ENCODE peak calls at places on chromosomes 2 and 18, in nine cellular contexts. F is omental fat pad, I is right lobe of liver, Q is GM06990, P is testis, G is HCT116, R is glutamatergic neuron, J is dorsolateral prefrontal cortex, N is osteoblast. T is an unnamed sample.

GRCh38 chr2:163462993-163463392 is 272.8 kb downstream of the FIGN start:
- DNase-seq in F (no peak), I (no peak), Q (no peak), P (no peak), G (no peak), R (no peak), J (no peak), N (no peak), T (no peak)

GRCh38 chr18:7173216-7173615 is 55.6 kb upstream of the LAMA1 start:
- DNase-seq in F (no peak), I (no peak), Q (no peak), P (no peak), G (no peak), R (no peak), J (no peak), N (no peak), T (no peak)

GRCh38 chr2:84830095-84830494 is 50.8 kb downstream of the TRABD2A start:
- DNase-seq in F (no peak), I (peak; percentile 70), Q (no peak), P (peak; percentile 81), G (no peak), R (no peak), J (no peak), N (no peak), T (peak; percentile 45)

GRCh38 chr2:28080911-28081310 is 190.4 kb downstream of the BABAM2 start:
- DNase-seq in F (no peak), I (no peak), Q (no peak), P (peak; percentile 16), G (no peak), R (peak; percentile 23), J (peak; percentile 30), N (peak; percentile 31), T (no peak)

GRCh38 chr2:197306691-197307030 is 3.9 kb downstream of the ANKRD44 start:
- DNase-seq in F (no peak), I (peak; percentile 74), Q (no peak), P (no peak), G (no peak), R (no peak), J (peak; percentile 72), N (peak; percentile 79), T (peak; percentile 85)

GRCh38 chr2:33275689-33276444 is 200.6 kb upstream of the RASGRP3 start:
- DNase-seq in F (no peak), I (no peak), Q (no peak), P (no peak), G (peak; percentile 6), R (no peak), J (peak; percentile 54), N (peak; percentile 95), T (peak; percentile 92)

GRCh38 chr2:24824966-24825882 is 32.0 kb downstream of the CENPO start:
- DNase-seq in F (no peak), I (no peak), Q (no peak), P (peak; percentile 21), G (peak; percentile 10), R (no peak), J (no peak), N (peak; percentile 79), T (peak; percentile 32)

GRCh38 chr2:85611217-85611704 is 605 bp downstream of the C2orf68 start:
- DNase-seq in F (no peak), I (no peak), Q (no peak), P (no peak), G (no peak), R (no peak), J (no peak), N (peak; percentile 65), T (no peak)

GRCh38 chr2:76849086-76849485 is 673.1 kb downstream of the LRRTM4 start:
- DNase-seq in F (no peak), I (no peak), Q (no peak), P (no peak), G (no peak), R (no peak), J (no peak), N (no peak), T (no peak)

GRCh38 chr18:23721711-23722479 is 32.6 kb downstream of the LAMA3 start:
- DNase-seq in F (no peak), I (no peak), Q (no peak), P (no peak), G (no peak), R (no peak), J (no peak), N (no peak), T (no peak)

GRCh38 chr2:29296585-29296984 is 181.4 kb downstream of the CLIP4 start:
- DNase-seq in F (no peak), I (no peak), Q (no peak), P (no peak), G (no peak), R (no peak), J (no peak), N (no peak), T (no peak)

GRCh38 chr2:29290293-29291052 is 175.3 kb downstream of the CLIP4 start:
- DNase-seq in F (no peak), I (no peak), Q (no peak), P (no peak), G (no peak), R (no peak), J (no peak), N (no peak), T (no peak)

GRCh38 chr2:29293830-29294438 is 178.7 kb downstream of the CLIP4 start:
- DNase-seq in F (no peak), I (no peak), Q (no peak), P (peak; percentile 58), G (peak; percentile 16), R (no peak), J (no peak), N (no peak), T (no peak)

DNA sequence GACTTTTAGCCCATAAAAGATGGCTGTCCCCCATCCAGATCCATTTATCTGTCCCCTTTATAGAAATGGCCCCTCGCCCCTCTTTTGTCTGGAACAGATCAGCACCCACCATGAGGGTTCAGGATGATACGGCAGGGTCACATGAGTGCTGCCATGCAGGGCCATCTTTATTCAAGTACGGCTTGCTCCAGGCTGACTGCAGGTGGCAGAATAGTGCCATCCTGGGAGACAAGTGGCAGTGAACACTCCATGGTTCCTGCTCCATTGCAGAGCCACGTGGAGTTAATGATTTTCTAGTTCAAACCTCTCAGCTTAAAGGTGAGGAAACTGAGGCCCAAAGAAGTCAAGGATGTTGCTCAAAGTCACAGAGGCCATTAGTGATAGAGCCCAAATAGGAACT is 180.6 kb downstream of the CLIP4 start:
- DNase-seq in F (no peak), I (no peak), Q (no peak), P (peak; percentile 40), G (peak; percentile 18), R (peak; percentile 43), J (peak; percentile 46), N (no peak), T (peak; percentile 6)
- TF ChIP-seq CTCF in F (no peak), I (peak; percentile 40), Q (peak; percentile 52), P (no peak), G (peak; percentile 25), R (no peak), J (peak; percentile 42), N (peak; percentile 41), T (peak; percentile 27)

GRCh38 chr2:10814571-10815331 is 2.2 kb upstream of the PDIA6 start:
- DNase-seq in F (no peak), I (no peak), Q (no peak), P (no peak), G (no peak), R (no peak), J (no peak), N (no peak), T (no peak)

GRCh38 chr2:10818986-10819385 is 6.4 kb upstream of the PDIA6 start:
- DNase-seq in F (no peak), I (no peak), Q (no peak), P (no peak), G (no peak), R (no peak), J (no peak), N (no peak), T (no peak)

GRCh38 chr2:10819714-10820314 is 7.2 kb upstream of the PDIA6 start:
- DNase-seq in F (no peak), I (no peak), Q (no peak), P (no peak), G (no peak), R (no peak), J (no peak), N (no peak), T (no peak)

GRCh38 chr2:10820562-10820961 is 8.0 kb upstream of the PDIA6 start:
- DNase-seq in F (no peak), I (no peak), Q (no peak), P (peak; percentile 56), G (no peak), R (no peak), J (no peak), N (no peak), T (no peak)

GRCh38 chr2:10817413-10817812 is 4.8 kb upstream of the PDIA6 start:
- DNase-seq in F (no peak), I (no peak), Q (no peak), P (no peak), G (peak; percentile 37), R (no peak), J (no peak), N (peak; percentile 68), T (no peak)
- TF ChIP-seq CTCF in F (no peak), I (no peak), Q (no peak), P (no peak), G (no peak), R (no peak), J (no peak), N (peak; percentile 30), T (no peak)

GRCh38 chr2:222673273-222673672 is 1.8 kb downstream of the MOGAT1 start:
- DNase-seq in F (no peak), I (no peak), Q (no peak), P (no peak), G (no peak), R (no peak), J (no peak), N (no peak), T (no peak)

GRCh38 chr2:222672068-222672401 is 577 bp downstream of the MOGAT1 start:
- DNase-seq in F (no peak), I (no peak), Q (no peak), P (no peak), G (no peak), R (no peak), J (no peak), N (no peak), T (no peak)

GRCh38 chr2:222673883-222674282 is 2.4 kb downstream of the MOGAT1 start:
- DNase-seq in F (no peak), I (no peak), Q (no peak), P (no peak), G (no peak), R (no peak), J (no peak), N (no peak), T (no peak)

GRCh38 chr2:222683805-222684204 is 12.3 kb downstream of the MOGAT1 start:
- DNase-seq in F (no peak), I (no peak), Q (no peak), P (no peak), G (no peak), R (no peak), J (no peak), N (no peak), T (no peak)

GRCh38 chr2:222677981-222678380 is 6.5 kb downstream of the MOGAT1 start:
- DNase-seq in F (no peak), I (no peak), Q (no peak), P (no peak), G (no peak), R (no peak), J (no peak), N (no peak), T (no peak)
- TF ChIP-seq CTCF in F (no peak), I (no peak), Q (no peak), P (no peak), G (no peak), R (no peak), J (no peak), N (no peak), T (no peak)

GRCh38 chr2:216696751-216697560 is 1.6 kb upstream of the IGFBP5 start:
- DNase-seq in F (no peak), I (no peak), Q (no peak), P (no peak), G (peak; percentile 48), R (no peak), J (no peak), N (peak; percentile 66), T (no peak)
- TF ChIP-seq CTCF in F (no peak), I (peak; percentile 38), Q (peak; percentile 28), P (peak; percentile 67), G (peak; percentile 69), R (peak; percentile 30), J (peak; percentile 60), N (peak; percentile 84), T (peak; percentile 60)

T was measured in adrenal gland.